ENCODE peak calls at places on chromosomes 13 and 19, in nine cellular contexts. W is retinal pigment epithelial cell; J is tibial nerve; B is brain microvascular endothelial cell; R is tibial artery; E is CD8-positive, alpha-beta T cell; I is mesothelial cell of epicardium; T is lower lobe of right lung; M is thyroid gland. C is an unnamed sample.
A peak's percentile ranks its signal among the peaks of the same experiment; 100 is the strongest.

GRCh38 chr13:35690546-35690945 is 214.1 kb upstream of the MAB21L1 start:
- DNase-seq in J (no peak), T (no peak), W (no peak), I (no peak), E (no peak), B (peak; percentile 14), M (no peak), R (peak; percentile 15), C (no peak)

GRCh38 chr13:99995503-99996176 is 14.1 kb downstream of the ZIC2 start:
- DNase-seq in B (no peak), J (no peak), R (no peak), W (no peak), E (no peak), I (no peak), T (no peak), M (no peak), C (no peak)

GRCh38 chr19:49930483-49931011 is 1.2 kb upstream of the NUP62 start:
- DNase-seq in J (peak; percentile 21), B (no peak), T (no peak), R (no peak), M (no peak), E (no peak), I (no peak), W (no peak), C (no peak)

GRCh38 chr19:55320844-55321419 is 4.2 kb downstream of the TMEM150B start:
- DNase-seq in R (no peak), M (no peak), J (no peak), T (no peak), I (no peak), E (no peak), W (no peak), B (no peak), C (no peak)

GRCh38 chr19:7224205-7224833 is 69.9 kb downstream of the INSR start:
- DNase-seq in B (no peak), T (no peak), I (no peak), J (peak; percentile 79), R (peak; percentile 52), W (peak; percentile 34), E (no peak), M (peak; percentile 79), C (no peak)

GRCh38 chr13:114179087-114179658 is at the start of gene CFAP97D2:
- DNase-seq in M (no peak), J (no peak), T (no peak), B (no peak), I (no peak), W (no peak), R (no peak), E (no peak), C (no peak)

GRCh38 chr13:110128546-110128945 is 178.4 kb downstream of the COL4A1 start:
- DNase-seq in E (no peak), I (no peak), J (no peak), W (no peak), R (no peak), T (no peak), B (no peak), M (no peak), C (no peak)

GRCh38 chr19:29779921-29780320 is 31.9 kb upstream of the CCNE1 start:
- DNase-seq in J (no peak), T (no peak), E (no peak), B (no peak), W (no peak), M (no peak), R (no peak), I (no peak), C (no peak)

GRCh38 chr19:54114340-54114826 is 1.1 kb downstream of the TFPT start:
- DNase-seq in E (peak; percentile 50), J (no peak), W (no peak), R (peak; percentile 41), I (no peak), T (peak; percentile 66), M (peak; percentile 10), B (peak; percentile 36), C (no peak)

GRCh38 chr13:94710881-94711560 is 1.3 kb downstream of the SOX21 start:
- DNase-seq in R (no peak), B (no peak), I (peak; percentile 46), J (no peak), T (no peak), W (no peak), E (no peak), M (no peak), C (no peak)

DNA sequence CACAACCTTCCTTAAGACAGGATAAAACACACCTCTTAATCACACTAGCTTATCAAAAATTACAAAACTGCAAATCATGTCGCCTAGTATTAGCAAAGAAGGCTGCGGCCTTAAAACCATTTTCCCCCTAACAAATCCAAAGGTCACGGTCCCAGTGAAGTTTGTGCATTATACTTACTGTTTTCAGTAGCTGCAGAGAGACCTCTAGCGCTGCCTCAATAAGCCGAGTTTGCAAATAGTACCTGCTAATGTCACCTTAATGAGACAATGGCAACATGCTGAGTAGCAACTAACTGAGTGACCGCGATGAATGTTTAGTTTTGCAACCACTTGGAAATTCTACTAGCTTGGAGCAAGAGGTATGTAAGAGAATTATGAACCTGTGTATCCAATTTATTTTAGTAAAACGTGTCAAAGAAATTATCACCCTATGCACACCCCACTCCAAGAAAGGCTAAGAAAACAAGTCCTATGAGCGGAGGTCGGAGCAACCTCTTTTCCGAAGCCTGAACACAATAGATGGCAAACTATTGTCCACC is 1.2 kb downstream of the KPNA3 start:
- DNase-seq in R (no peak), I (no peak), M (peak; percentile 19), B (peak; percentile 5), J (peak; percentile 16), T (no peak), W (no peak), E (no peak), C (no peak)
- TF ChIP-seq CTCF in R (no peak), I (no peak), M (no peak), B (peak; percentile 18), J (no peak), T (no peak), W (no peak), E (no peak), C (peak; percentile 16)

GRCh38 chr19:12159773-12160414 is 3.0 kb upstream of the ZNF136 start:
- DNase-seq in E (no peak), R (no peak), T (no peak), I (no peak), B (no peak), W (no peak), M (no peak), J (no peak), C (no peak)
- TF ChIP-seq CTCF in E (no peak), R (no peak), T (no peak), I (no peak), B (no peak), W (no peak), M (no peak), J (no peak), C (no peak)

DNA sequence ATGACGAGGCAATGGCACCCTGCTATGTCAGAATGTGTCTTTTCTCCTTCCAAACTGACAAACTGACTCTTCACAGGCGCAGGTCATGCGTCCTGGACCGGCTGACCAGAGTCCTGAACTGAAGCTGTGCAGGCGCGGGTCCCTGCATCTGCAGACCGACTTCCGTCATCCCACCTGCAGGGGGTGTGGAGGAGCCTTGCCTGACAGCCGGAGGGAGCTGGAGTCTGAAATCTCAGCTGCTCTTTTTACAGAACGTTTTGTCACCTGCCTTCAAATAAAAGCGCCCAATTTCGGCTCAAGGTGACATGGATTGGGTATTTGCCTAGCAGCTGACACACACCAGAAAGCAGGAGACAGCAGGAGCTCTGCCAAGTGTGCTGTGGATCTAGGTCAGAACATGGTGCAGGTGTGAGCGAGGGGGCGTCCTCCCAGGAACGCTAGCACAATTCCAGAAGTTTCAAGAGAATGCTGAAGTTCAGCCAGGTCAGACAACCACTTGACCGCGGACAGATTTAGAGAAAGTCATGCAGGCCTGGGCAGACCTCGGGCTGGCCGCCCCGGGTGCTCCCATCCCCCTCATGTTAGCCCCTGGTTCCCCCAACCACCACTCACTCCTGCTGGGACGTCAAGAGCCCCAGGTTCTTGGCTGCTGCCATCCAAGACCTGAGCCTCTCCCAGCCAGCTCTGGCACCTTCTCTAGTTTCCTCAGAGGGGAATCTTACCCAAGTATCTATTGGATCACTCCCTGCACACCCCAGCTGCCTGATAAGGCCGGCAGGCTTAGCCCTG is 32.8 kb downstream of the ELL start:
- DNase-seq in T (no peak), R (no peak), I (peak; percentile 61), E (no peak), W (no peak), B (no peak), M (peak; percentile 84), J (no peak), C (no peak)
- TF ChIP-seq CTCF in T (peak; percentile 32), R (no peak), I (no peak), E (no peak), W (peak; percentile 66), B (peak; percentile 64), M (no peak), J (no peak), C (peak; percentile 61)

GRCh38 chr19:27776524-27776923 is 1436.4 kb downstream of the UQCRFS1 start:
- DNase-seq in J (no peak), T (no peak), E (no peak), B (no peak), R (no peak), W (no peak), I (no peak), M (no peak), C (no peak)

GRCh38 chr19:27774827-27775226 is 1438.1 kb downstream of the UQCRFS1 start:
- DNase-seq in M (no peak), I (no peak), B (no peak), T (no peak), R (no peak), J (no peak), W (no peak), E (no peak), C (no peak)

GRCh38 chr19:27777242-27777641 is 1435.7 kb downstream of the UQCRFS1 start:
- DNase-seq in E (no peak), T (no peak), W (no peak), J (no peak), R (no peak), M (no peak), I (no peak), B (no peak), C (no peak)

GRCh38 chr19:27775395-27775794 is 1437.6 kb downstream of the UQCRFS1 start:
- DNase-seq in B (no peak), J (no peak), I (no peak), M (no peak), E (no peak), T (no peak), W (no peak), R (no peak), C (no peak)

GRCh38 chr19:27776020-27776419 is 1436.9 kb downstream of the UQCRFS1 start:
- DNase-seq in E (no peak), R (no peak), M (no peak), W (no peak), J (no peak), B (peak; percentile 28), I (no peak), T (no peak), C (no peak)
- TF ChIP-seq CTCF in E (no peak), R (no peak), M (no peak), W (peak; percentile 36), J (no peak), B (peak; percentile 59), I (no peak), T (no peak), C (peak; percentile 25)

C was measured in kidney epithelial cell.